ENCODE peak calls at places on chromosomes 16 and 17, in seven cellular contexts. One of them, this sample, is unnamed.

GRCh38 chr17:66580601-66581385 is 254.1 kb upstream of the CACNG5 start:
- DNase-seq in omental fat pad: no peak
- DNase-seq in caudate nucleus: no peak
- DNase-seq in cardiac muscle cell: peak; percentile 42
- DNase-seq in NCI-H2081: peak; percentile 35
- DNase-seq in HCT116: no peak
- DNase-seq in pancreas: no peak
- DNase-seq in this sample: no peak

GRCh38 chr17:43908111-43908721 is 880 bp upstream of the MPP2 start:
- DNase-seq in HCT116: peak; percentile 62
- DNase-seq in pancreas: no peak
- DNase-seq in caudate nucleus: peak; percentile 74
- DNase-seq in cardiac muscle cell: peak; percentile 78
- DNase-seq in NCI-H2081: peak; percentile 33
- DNase-seq in omental fat pad: peak; percentile 49
- DNase-seq in this sample: no peak

GRCh38 chr16:50296807-50297206 is 30.5 kb downstream of the ADCY7 start:
- DNase-seq in omental fat pad: no peak
- DNase-seq in caudate nucleus: no peak
- DNase-seq in pancreas: no peak
- DNase-seq in HCT116: no peak
- DNase-seq in NCI-H2081: no peak
- DNase-seq in cardiac muscle cell: no peak
- DNase-seq in this sample: no peak

GRCh38 chr17:6492892-6493674 is 48.8 kb downstream of the PIMREG start:
- DNase-seq in cardiac muscle cell: no peak
- DNase-seq in caudate nucleus: no peak
- DNase-seq in NCI-H2081: no peak
- DNase-seq in pancreas: no peak
- DNase-seq in omental fat pad: no peak
- DNase-seq in HCT116: no peak
- DNase-seq in this sample: no peak

GRCh38 chr17:16439303-16439791 is 24.0 kb downstream of the TRPV2 start:
- DNase-seq in HCT116: no peak
- DNase-seq in omental fat pad: no peak
- DNase-seq in pancreas: no peak
- DNase-seq in cardiac muscle cell: peak; percentile 49
- DNase-seq in caudate nucleus: no peak
- DNase-seq in NCI-H2081: no peak
- DNase-seq in this sample: no peak

GRCh38 chr17:78044280-78044835 is 84.2 kb downstream of the TMC6 start:
- DNase-seq in caudate nucleus: no peak
- DNase-seq in pancreas: no peak
- DNase-seq in omental fat pad: no peak
- DNase-seq in NCI-H2081: no peak
- DNase-seq in cardiac muscle cell: no peak
- DNase-seq in HCT116: peak; percentile 23
- DNase-seq in this sample: no peak

GRCh38 chr17:79331492-79331891 is 256.9 kb downstream of the ENGASE start:
- DNase-seq in cardiac muscle cell: no peak
- DNase-seq in NCI-H2081: no peak
- DNase-seq in HCT116: no peak
- DNase-seq in pancreas: no peak
- DNase-seq in caudate nucleus: no peak
- DNase-seq in omental fat pad: no peak
- DNase-seq in this sample: no peak

GRCh38 chr16:51577621-51578303 is 426.7 kb upstream of the SALL1 start:
- DNase-seq in caudate nucleus: no peak
- DNase-seq in HCT116: no peak
- DNase-seq in cardiac muscle cell: no peak
- DNase-seq in NCI-H2081: no peak
- DNase-seq in pancreas: no peak
- DNase-seq in omental fat pad: no peak
- DNase-seq in this sample: peak; percentile 50

GRCh38 chr17:8153550-8153956 is 1.3 kb upstream of the PER1 start:
- DNase-seq in omental fat pad: peak; percentile 69
- DNase-seq in pancreas: peak; percentile 92
- DNase-seq in HCT116: no peak
- DNase-seq in cardiac muscle cell: peak; percentile 98
- DNase-seq in caudate nucleus: peak; percentile 67
- DNase-seq in NCI-H2081: no peak
- DNase-seq in this sample: no peak

GRCh38 chr16:79902351-79902750 is 301.8 kb upstream of the MAF start:
- DNase-seq in pancreas: no peak
- DNase-seq in HCT116: no peak
- DNase-seq in caudate nucleus: no peak
- DNase-seq in NCI-H2081: no peak
- DNase-seq in cardiac muscle cell: no peak
- DNase-seq in omental fat pad: no peak
- DNase-seq in this sample: no peak

GRCh38 chr17:81030726-81031570 is 4.0 kb upstream of the BAIAP2 start:
- DNase-seq in pancreas: peak; percentile 51
- DNase-seq in caudate nucleus: no peak
- DNase-seq in NCI-H2081: no peak
- DNase-seq in omental fat pad: no peak
- DNase-seq in cardiac muscle cell: peak; percentile 47
- DNase-seq in HCT116: no peak
- DNase-seq in this sample: peak; percentile 77

GRCh38 chr17:18328643-18329204 is 13.6 kb downstream of the SMCR8 start:
- DNase-seq in NCI-H2081: no peak
- DNase-seq in caudate nucleus: no peak
- DNase-seq in cardiac muscle cell: no peak
- DNase-seq in HCT116: no peak
- DNase-seq in pancreas: no peak
- DNase-seq in omental fat pad: no peak
- DNase-seq in this sample: no peak

GRCh38 chr16:69871708-69872107 is 79.4 kb upstream of the CLEC18A start:
- DNase-seq in cardiac muscle cell: no peak
- DNase-seq in HCT116: no peak
- DNase-seq in NCI-H2081: no peak
- DNase-seq in caudate nucleus: no peak
- DNase-seq in pancreas: no peak
- DNase-seq in omental fat pad: no peak
- DNase-seq in this sample: no peak

GRCh38 chr16:83802135-83802534 is 5.6 kb upstream of the HSBP1 start:
- DNase-seq in NCI-H2081: no peak
- DNase-seq in omental fat pad: no peak
- DNase-seq in HCT116: no peak
- DNase-seq in caudate nucleus: no peak
- DNase-seq in cardiac muscle cell: peak; percentile 75
- DNase-seq in pancreas: no peak
- DNase-seq in this sample: no peak

GRCh38 chr16:77896357-77896972 is 108.1 kb downstream of the VAT1L start:
- DNase-seq in omental fat pad: no peak
- DNase-seq in pancreas: no peak
- DNase-seq in caudate nucleus: no peak
- DNase-seq in cardiac muscle cell: peak; percentile 21
- DNase-seq in NCI-H2081: peak; percentile 11
- DNase-seq in HCT116: no peak
- DNase-seq in this sample: peak; percentile 13

GRCh38 chr17:50527155-50527762 is 5.3 kb upstream of the EPN3 start:
- DNase-seq in caudate nucleus: no peak
- DNase-seq in NCI-H2081: no peak
- DNase-seq in pancreas: no peak
- DNase-seq in HCT116: no peak
- DNase-seq in omental fat pad: no peak
- DNase-seq in cardiac muscle cell: no peak
- DNase-seq in this sample: no peak

GRCh38 chr16:54374136-54374535 is 87.5 kb upstream of the IRX3 start:
- DNase-seq in omental fat pad: no peak
- DNase-seq in HCT116: no peak
- DNase-seq in caudate nucleus: no peak
- DNase-seq in pancreas: no peak
- DNase-seq in NCI-H2081: no peak
- DNase-seq in cardiac muscle cell: no peak
- DNase-seq in this sample: no peak

GRCh38 chr17:2050246-2050866 is 4.5 kb upstream of the HIC1 start:
- DNase-seq in NCI-H2081: peak; percentile 51
- DNase-seq in pancreas: peak; percentile 59
- DNase-seq in omental fat pad: no peak
- DNase-seq in HCT116: peak; percentile 51
- DNase-seq in cardiac muscle cell: peak; percentile 82
- DNase-seq in caudate nucleus: no peak
- DNase-seq in this sample: peak; percentile 39

GRCh38 chr17:17060001-17060929 is 18.0 kb downstream of the MPRIP start:
- DNase-seq in HCT116: no peak
- DNase-seq in NCI-H2081: no peak
- DNase-seq in omental fat pad: no peak
- DNase-seq in caudate nucleus: no peak
- DNase-seq in pancreas: no peak
- DNase-seq in cardiac muscle cell: no peak
- DNase-seq in this sample: no peak

GRCh38 chr17:77728022-77728671 is 230.4 kb upstream of the TNRC6C start:
- DNase-seq in HCT116: peak; percentile 36
- DNase-seq in cardiac muscle cell: peak; percentile 14
- DNase-seq in omental fat pad: no peak
- DNase-seq in caudate nucleus: no peak
- DNase-seq in pancreas: no peak
- DNase-seq in NCI-H2081: peak; percentile 84
- DNase-seq in this sample: peak; percentile 65

GRCh38 chr16:2507679-2508064 is 6.1 kb upstream of the ATP6V0C start:
- DNase-seq in NCI-H2081: no peak
- DNase-seq in pancreas: no peak
- DNase-seq in omental fat pad: no peak
- DNase-seq in caudate nucleus: no peak
- DNase-seq in HCT116: no peak
- DNase-seq in cardiac muscle cell: no peak
- DNase-seq in this sample: no peak

GRCh38 chr16:67551972-67552371 is 10.4 kb upstream of the CTCF start:
- DNase-seq in omental fat pad: no peak
- DNase-seq in pancreas: no peak
- DNase-seq in HCT116: no peak
- DNase-seq in caudate nucleus: no peak
- DNase-seq in cardiac muscle cell: no peak
- DNase-seq in NCI-H2081: peak; percentile 8
- DNase-seq in this sample: no peak

GRCh38 chr16:24540575-24541240 is 1.3 kb downstream of the RBBP6 start:
- DNase-seq in HCT116: no peak
- DNase-seq in omental fat pad: no peak
- DNase-seq in NCI-H2081: peak; percentile 10
- DNase-seq in pancreas: no peak
- DNase-seq in cardiac muscle cell: peak; percentile 17
- DNase-seq in caudate nucleus: no peak
- DNase-seq in this sample: no peak

GRCh38 chr17:71505200-71505599 is 615.6 kb upstream of the SOX9 start:
- DNase-seq in pancreas: no peak
- DNase-seq in caudate nucleus: no peak
- DNase-seq in omental fat pad: no peak
- DNase-seq in cardiac muscle cell: no peak
- DNase-seq in HCT116: no peak
- DNase-seq in NCI-H2081: no peak
- DNase-seq in this sample: no peak

GRCh38 chr16:6905601-6906000 is 427.0 kb upstream of the RBFOX1 start:
- DNase-seq in caudate nucleus: no peak
- DNase-seq in pancreas: no peak
- DNase-seq in cardiac muscle cell: no peak
- DNase-seq in omental fat pad: no peak
- DNase-seq in HCT116: no peak
- DNase-seq in NCI-H2081: no peak
- DNase-seq in this sample: no peak

GRCh38 chr17:62592305-62593099 is 35.0 kb upstream of the MRC2 start:
- DNase-seq in pancreas: no peak
- DNase-seq in omental fat pad: no peak
- DNase-seq in HCT116: no peak
- DNase-seq in NCI-H2081: peak; percentile 32
- DNase-seq in cardiac muscle cell: no peak
- DNase-seq in caudate nucleus: no peak
- DNase-seq in this sample: no peak

GRCh38 chr16:53486230-53486629 is 16.8 kb downstream of the AKTIP start:
- DNase-seq in omental fat pad: no peak
- DNase-seq in caudate nucleus: no peak
- DNase-seq in cardiac muscle cell: no peak
- DNase-seq in pancreas: no peak
- DNase-seq in HCT116: no peak
- DNase-seq in NCI-H2081: no peak
- DNase-seq in this sample: no peak

This sample was measured in NCI-H2029.